ENCODE peak calls at places on chromosomes 5 and 9, in five cellular contexts. B is dorsolateral prefrontal cortex, T is fibroblast of mammary gland, U is omental fat pad, F is neural crest cell. I is an unnamed sample.

GRCh38 chr5:123505633-123506032 is 6.3 kb upstream of the CSNK1G3 start:
- DNase-seq in B (no peak), F (no peak), T (no peak), U (no peak), I (no peak)

GRCh38 chr9:122949696-122950095 is 8.9 kb downstream of the RABGAP1 start:
- DNase-seq in F (no peak), T (no peak), U (no peak), B (no peak), I (no peak)

GRCh38 chr9:6428940-6429889 is 16.2 kb downstream of the UHRF2 start:
- DNase-seq in B (no peak), T (peak; percentile 11), F (no peak), U (no peak), I (no peak)

GRCh38 chr9:129587487-129588262 is 33.2 kb downstream of the C9orf50 start:
- DNase-seq in T (peak; percentile 56), B (no peak), F (no peak), U (no peak), I (no peak)

GRCh38 chr9:111983484-111983908 is 86.9 kb downstream of the UGCG start:
- DNase-seq in B (no peak), T (no peak), U (no peak), F (no peak), I (no peak)

GRCh38 chr5:153779852-153780251 is 258.9 kb downstream of the FAM114A2 start:
- DNase-seq in B (no peak), T (no peak), F (no peak), U (no peak), I (no peak)

GRCh38 chr5:59813761-59814562 is 79.6 kb downstream of the PDE4D start:
- DNase-seq in F (peak; percentile 55), T (peak; percentile 68), B (no peak), U (no peak), I (peak; percentile 24)

GRCh38 chr9:92048924-92049625 is 66.1 kb downstream of the SPTLC1 start:
- DNase-seq in F (no peak), B (no peak), U (no peak), T (no peak), I (no peak)

GRCh38 chr5:66596791-66597757 is 881 bp downstream of the MAST4 start:
- DNase-seq in B (no peak), U (no peak), T (peak; percentile 3), F (peak; percentile 23), I (peak; percentile 41)

GRCh38 chr9:8486095-8486494 is 686.5 kb upstream of the DMAC1 start:
- DNase-seq in T (peak; percentile 71), B (no peak), U (no peak), F (no peak), I (no peak)

GRCh38 chr5:175347027-175347426 is 97.0 kb downstream of the DRD1 start:
- DNase-seq in U (no peak), F (no peak), B (no peak), T (peak; percentile 36), I (no peak)

GRCh38 chr5:169895876-169896275 is 84.4 kb downstream of the INSYN2B start:
- DNase-seq in B (peak; percentile 89), U (no peak), T (peak; percentile 39), F (no peak), I (no peak)

GRCh38 chr5:133366438-133366837 is 245.9 kb downstream of the FSTL4 start:
- DNase-seq in U (no peak), B (no peak), F (no peak), T (peak; percentile 11), I (no peak)

GRCh38 chr5:112787896-112788295 is 50.2 kb downstream of the APC start:
- DNase-seq in U (no peak), F (no peak), T (no peak), B (no peak), I (no peak)

GRCh38 chr9:131288217-131288616 is 1.3 kb upstream of the PLPP7 start:
- DNase-seq in T (no peak), B (no peak), F (no peak), U (no peak), I (no peak)

GRCh38 chr9:96061293-96061987 is 185.9 kb downstream of the ERCC6L2 start:
- DNase-seq in U (no peak), B (no peak), T (peak; percentile 65), F (peak; percentile 24), I (no peak)

GRCh38 chr5:179261301-179262125 is 83.7 kb downstream of the ADAMTS2 start:
- DNase-seq in B (peak; percentile 50), T (peak; percentile 50), F (peak; percentile 37), U (no peak), I (no peak)

GRCh38 chr9:74824654-74825053 is 63.1 kb downstream of the TRPM6 start:
- DNase-seq in T (peak; percentile 92), U (no peak), B (no peak), F (no peak), I (no peak)

GRCh38 chr5:61009907-61010306 is 64.9 kb downstream of the NDUFAF2 start:
- DNase-seq in U (no peak), T (no peak), B (no peak), F (no peak), I (no peak)

DNA sequence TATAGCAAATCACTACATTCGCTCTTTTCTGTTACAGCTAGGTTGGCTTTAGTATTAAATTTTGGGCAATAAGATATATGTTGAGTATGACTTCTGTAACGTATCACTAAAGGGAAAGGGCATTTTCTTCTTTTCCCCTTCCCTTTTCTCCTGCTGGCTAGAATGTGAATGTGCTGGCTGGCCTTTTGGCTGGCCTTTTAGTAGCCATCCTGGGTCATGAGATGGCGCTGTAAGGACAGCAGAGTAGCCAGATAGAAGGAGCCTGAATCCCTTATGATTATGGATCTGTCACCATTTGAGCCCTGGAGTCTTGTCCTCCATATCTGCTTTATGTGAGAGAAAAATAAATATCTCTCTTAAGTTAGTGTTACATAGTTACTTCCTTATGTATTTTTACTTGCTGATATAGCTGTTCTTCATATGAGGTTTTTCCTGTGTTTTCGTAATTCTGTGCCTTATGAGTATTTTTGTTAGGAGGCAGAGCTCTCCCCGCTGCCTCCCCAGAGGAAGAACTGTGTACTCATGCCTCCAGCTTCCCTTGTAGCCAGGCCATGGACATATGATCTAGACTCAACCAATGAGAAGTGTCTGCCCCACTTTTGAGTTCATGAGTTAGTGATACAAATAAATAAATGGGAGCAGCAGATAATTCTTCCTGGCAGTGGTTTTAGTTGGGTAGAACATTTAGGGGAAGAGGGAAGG is 65.9 kb downstream of the NDUFAF2 start:
- DNase-seq in U (no peak), F (no peak), T (peak; percentile 34), B (no peak), I (no peak)
- TF ChIP-seq CTCF in U (no peak), F (no peak), T (peak; percentile 43), B (no peak), I (peak; percentile 12)

DNA sequence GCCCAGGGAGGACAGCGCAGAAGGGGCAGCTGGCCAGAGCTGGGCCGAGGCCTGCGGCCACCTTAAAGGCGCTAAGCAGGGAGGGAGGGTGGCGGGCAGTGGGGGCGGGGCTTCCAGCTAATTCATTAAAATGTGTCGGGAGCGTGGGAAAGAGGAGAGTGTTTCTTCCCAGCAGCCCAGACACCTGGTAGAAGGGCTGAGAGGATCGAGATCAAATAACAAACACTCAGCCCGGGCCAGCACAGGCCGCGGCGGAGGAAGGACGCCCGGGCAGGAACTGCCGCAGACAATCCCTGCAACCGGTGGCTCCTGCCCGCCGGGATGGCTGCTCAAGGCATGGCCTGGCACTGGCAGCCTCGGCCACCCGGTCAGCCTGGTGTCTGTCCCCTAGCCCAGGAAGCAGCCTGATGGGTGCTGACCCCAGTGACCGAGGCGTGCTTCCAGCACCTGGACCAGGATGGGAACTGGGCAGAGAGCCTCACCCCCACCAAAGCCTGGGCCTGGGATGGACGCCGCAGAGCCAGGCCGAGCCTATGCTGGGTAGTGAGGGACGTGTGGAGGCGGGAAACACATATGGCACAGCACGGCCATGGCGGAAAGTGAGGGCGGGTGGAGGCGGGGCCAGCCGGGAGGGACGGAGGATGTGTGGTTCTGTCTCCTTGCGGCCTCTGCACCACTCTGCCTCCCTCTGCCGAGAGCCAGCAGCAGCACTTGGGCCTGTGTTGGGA is 3.2 kb upstream of the NRARP start:
- DNase-seq in U (no peak), F (no peak), T (peak; percentile 52), B (peak; percentile 60), I (peak; percentile 47)
- TF ChIP-seq CTCF in U (no peak), F (no peak), T (no peak), B (no peak), I (no peak)

GRCh38 chr5:142311725-142312124 is 13.1 kb downstream of the SPRY4 start:
- DNase-seq in T (no peak), B (no peak), U (no peak), F (no peak), I (no peak)
- TF ChIP-seq CTCF in T (no peak), B (no peak), U (no peak), F (no peak), I (no peak)

DNA sequence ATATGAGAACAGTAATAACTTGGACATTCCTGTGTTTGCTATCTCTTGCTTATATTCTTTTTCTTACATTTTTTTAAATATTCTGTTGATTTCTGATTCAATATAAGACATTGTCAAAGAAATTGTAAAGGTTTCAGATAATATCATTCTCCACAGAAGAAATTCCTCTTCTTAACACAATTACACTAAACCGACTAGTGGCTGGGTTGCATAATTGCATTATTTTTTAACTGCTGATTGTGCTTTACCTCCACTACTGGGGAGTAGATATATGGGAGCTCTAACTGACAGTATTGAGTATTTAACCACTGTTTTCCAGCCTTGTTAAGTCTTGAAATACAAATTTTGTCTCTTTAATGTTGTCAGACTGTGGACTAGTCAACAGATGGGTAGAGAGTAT is 723.8 kb upstream of the EDIL3 start:
- DNase-seq in F (no peak), U (no peak), T (no peak), B (no peak), I (no peak)
- TF ChIP-seq CTCF in F (peak; percentile 35), U (no peak), T (no peak), B (no peak), I (peak; percentile 28)

GRCh38 chr5:119966028-119966427 is 336.7 kb downstream of the FAM170A start:
- DNase-seq in B (no peak), U (no peak), F (no peak), T (peak; percentile 46), I (no peak)
- TF ChIP-seq CTCF in B (no peak), U (no peak), F (no peak), T (peak; percentile 46), I (no peak)